ENCODE peak calls at places on chromosomes 4 and X, in four cellular contexts. D, X, V and M are unnamed samples.

GRCh38 chrX:94288325-94288724 is 614.3 kb downstream of the FAM133A start:
- DNase-seq in D (no peak), X (no peak), V (no peak), M (no peak)

GRCh38 chrX:23902419-23902818 is 5.3 kb downstream of the APOO start:
- DNase-seq in D (peak; percentile 72), X (no peak), V (peak; percentile 73), M (no peak)

GRCh38 chr4:80931645-80932215 is 98.8 kb upstream of the BMP3 start:
- DNase-seq in D (peak; percentile 14), X (no peak), V (no peak), M (no peak)

GRCh38 chrX:19017271-19017670 is 33.4 kb upstream of the PHKA2 start:
- DNase-seq in D (peak; percentile 33), X (no peak), V (peak; percentile 17), M (no peak)

GRCh38 chrX:14698770-14699169 is 169.4 kb downstream of the GLRA2 start:
- DNase-seq in D (no peak), X (no peak), V (no peak), M (no peak)

GRCh38 chr4:122854860-122855259 is 28.2 kb downstream of the FGF2 start:
- DNase-seq in D (no peak), X (no peak), V (no peak), M (peak; percentile 19)

GRCh38 chr4:110480741-110481271 is 4.9 kb downstream of the ENPEP start:
- DNase-seq in D (peak; percentile 52), X (no peak), V (no peak), M (no peak)

GRCh38 chr4:167779864-167780263 is 312.5 kb upstream of the ANXA10 start:
- DNase-seq in D (no peak), X (no peak), V (no peak), M (no peak)

GRCh38 chrX:112651766-112652165 is 28.0 kb downstream of the LHFPL1 start:
- DNase-seq in D (peak; percentile 51), X (no peak), V (peak; percentile 67), M (no peak)

GRCh38 chrX:65528705-65529340 is 5.8 kb downstream of the LAS1L start:
- DNase-seq in D (peak; percentile 30), X (no peak), V (peak; percentile 10), M (peak; percentile 0)

GRCh38 chr4:37757705-37758104 is 68.8 kb upstream of the PGM2 start:
- DNase-seq in D (no peak), X (no peak), V (no peak), M (no peak)

GRCh38 chrX:150408561-150408960 is 45.4 kb downstream of the MAMLD1 start:
- DNase-seq in D (no peak), X (no peak), V (peak; percentile 23), M (no peak)

GRCh38 chrX:26952213-26952612 is 510.9 kb downstream of the PPP4R3C start:
- DNase-seq in D (no peak), X (no peak), V (no peak), M (no peak)

GRCh38 chrX:11269996-11270395 is 23.2 kb upstream of the AMELX start:
- DNase-seq in D (no peak), X (no peak), V (no peak), M (no peak)

GRCh38 chr4:55949480-55949802 is 696 bp downstream of the CEP135 start:
- DNase-seq in D (no peak), X (no peak), V (no peak), M (no peak)

GRCh38 chr4:7985891-7986441 is 46.3 kb upstream of the AFAP1 start:
- DNase-seq in D (peak; percentile 33), X (no peak), V (peak; percentile 36), M (no peak)

GRCh38 chrX:113522814-113523213 is 682.2 kb upstream of the AMOT start:
- DNase-seq in D (peak; percentile 25), X (no peak), V (no peak), M (no peak)

GRCh38 chr4:83124079-83124780 is 9.7 kb upstream of the PLAC8 start:
- DNase-seq in D (peak; percentile 21), X (no peak), V (peak; percentile 2), M (no peak)

GRCh38 chrX:53678667-53679066 is 7.9 kb downstream of the HUWE1 start:
- DNase-seq in D (peak; percentile 30), X (no peak), V (no peak), M (no peak)

GRCh38 chrX:150983526-150984163 is 510 bp downstream of the HMGB3 start:
- DNase-seq in D (no peak), X (no peak), V (no peak), M (no peak)

GRCh38 chr4:71113294-71113693 is 119.8 kb downstream of the DCK start:
- DNase-seq in D (no peak), X (no peak), V (no peak), M (no peak)

GRCh38 chrX:12791253-12792228 is at the start of gene PRPS2:
- DNase-seq in D (peak; percentile 23), X (peak; percentile 0), V (peak; percentile 18), M (peak; percentile 50)

GRCh38 chrX:1316527-1316926 is 20.1 kb upstream of the IL3RA start:
- DNase-seq in D (no peak), X (no peak), V (no peak), M (no peak)

GRCh38 chrX:41732260-41732659 is 8.3 kb downstream of the GPR82 start:
- DNase-seq in D (no peak), X (no peak), V (no peak), M (no peak)

GRCh38 chr4:138308421-138308820 is 66.3 kb upstream of the SLC7A11 start:
- DNase-seq in D (peak; percentile 9), X (no peak), V (peak; percentile 76), M (no peak)

GRCh38 chr4:14844059-14844458 is 158.2 kb upstream of the CPEB2 start:
- DNase-seq in D (no peak), X (no peak), V (no peak), M (no peak)

GRCh38 chr4:86387013-86387412 is 27.2 kb upstream of the MAPK10 start:
- DNase-seq in D (no peak), X (no peak), V (no peak), M (no peak)